ENCODE peak calls at places on chromosomes 4 and X, in four cellular contexts. W is prostate gland, G is cardiac muscle cell, F is Peyer's patch. M is an unnamed sample. For H3K9me3, the result is how much of the 10 kb centered on the place peaks cover.

GRCh38 chrX:153646620-153647373 is at the start of gene DUSP9:
- DNase-seq in F (no peak), W (no peak), G (peak), M (no peak)

GRCh38 chr4:176443117-176443516 is 123.4 kb downstream of the SPCS3 start:
- DNase-seq in F (no peak), G (peak), W (no peak), M (no peak)

GRCh38 chrX:115595049-115595448 is 34.1 kb downstream of the PLS3 start:
- DNase-seq in G (no peak), F (no peak), W (no peak), M (no peak)

GRCh38 chr4:72546456-72546855 is 22.6 kb downstream of the ADAMTS3 start:
- DNase-seq in W (no peak), G (peak), F (no peak), M (no peak)

GRCh38 chr4:89712141-89712540 is 124.8 kb downstream of the SNCA start:
- DNase-seq in W (no peak), F (no peak), G (peak), M (no peak)

GRCh38 chrX:41723305-41723704 is 676 bp upstream of the GPR82 start:
- DNase-seq in F (no peak), G (peak), W (no peak), M (no peak)

GRCh38 chrX:30141966-30142365 is 73.4 kb upstream of the MAGEB2 start:
- DNase-seq in G (peak), W (no peak), F (no peak), M (no peak)

GRCh38 chrX:150100261-150100660 is 162.0 kb upstream of the EOLA2 start:
- DNase-seq in W (no peak), F (no peak), G (no peak), M (no peak)

GRCh38 chr4:73701116-73701515 is 39.3 kb upstream of the CXCL8 start:
- DNase-seq in F (no peak), G (peak), W (no peak), M (no peak)

GRCh38 chr4:123430031-123430430 is 33.4 kb downstream of the SPRY1 start:
- DNase-seq in F (no peak), W (no peak), G (no peak), M (no peak)

GRCh38 chr4:189087981-189088380 is 852.7 kb upstream of the FRG1 start:
- DNase-seq in G (no peak), W (no peak), F (no peak), M (no peak)

GRCh38 chr4:90174622-90175023 is 47.4 kb downstream of the CCSER1 start:
- DNase-seq in F (no peak), W (no peak), G (no peak), M (no peak)

GRCh38 chr4:53497446-53498069 is 93.7 kb downstream of the LNX1 start:
- DNase-seq in G (peak), F (no peak), W (no peak), M (no peak)

GRCh38 chr4:110628321-110629213 is 5.7 kb upstream of the PITX2 start:
- DNase-seq in F (no peak), G (no peak), W (no peak), M (no peak)

GRCh38 chr4:110849461-110849860 is 226.6 kb upstream of the PITX2 start:
- DNase-seq in W (no peak), G (no peak), F (no peak), M (no peak)

GRCh38 chr4:2248821-2249261 is 6.9 kb upstream of the HAUS3 start:
- DNase-seq in F (peak), G (no peak), W (peak), M (no peak)

GRCh38 chrX:40646489-40647306 is 663 bp downstream of the CXorf38 start:
- DNase-seq in G (peak), F (peak), W (peak), M (no peak)

GRCh38 chrX:111100191-111100590 is 4.2 kb downstream of the PAK3 start:
- DNase-seq in G (peak), F (no peak), W (peak), M (no peak)

GRCh38 chr4:40334591-40335507 is at the start of gene CHRNA9:
- DNase-seq in W (no peak), G (no peak), F (no peak), M (no peak)

GRCh38 chrX:56281789-56282188 is 49.6 kb downstream of the KLF8 start:
- DNase-seq in G (peak), F (no peak), W (no peak), M (no peak)

GRCh38 chrX:151359931-151360871 is 36.8 kb upstream of the VMA21 start:
- DNase-seq in G (peak), W (no peak), F (no peak), M (peak)

GRCh38 chr4:2785613-2786012 is 7.3 kb upstream of the SH3BP2 start:
- DNase-seq in F (no peak), W (no peak), G (no peak), M (no peak)

GRCh38 chrX:97315939-97316338 is 432.2 kb downstream of the RPA4 start:
- DNase-seq in W (no peak), F (no peak), G (no peak), M (no peak)

GRCh38 chrX:9127991-9128390 is 94.1 kb upstream of the FAM9B start:
- DNase-seq in F (no peak), W (no peak), G (no peak), M (no peak)

GRCh38 chr4:87978656-87979055 is 3.1 kb downstream of the SPP1 start:
- DNase-seq in G (no peak), W (no peak), F (no peak), M (no peak)

GRCh38 chr4:15638418-15638817 is 16.7 kb downstream of the FBXL5 start:
- DNase-seq in F (no peak), W (no peak), G (no peak), M (no peak)

GRCh38 chr4:14792702-14793227 is 209.5 kb upstream of the CPEB2 start:
- DNase-seq in G (no peak), F (no peak), W (no peak), M (no peak)

GRCh38 chr4:82484987-82485783 is 54.8 kb downstream of the ENOPH1 start:
- DNase-seq in F (no peak), G (peak), W (no peak), M (no peak)

GRCh38 chrX:72621163-72621562 is 48.5 kb upstream of the HDAC8 start:
- DNase-seq in W (no peak), F (no peak), G (no peak), M (no peak)

GRCh38 chrX:46572295-46572936 is 1.1 kb upstream of the CHST7 start:
- DNase-seq in G (no peak), W (no peak), F (no peak), M (no peak)

GRCh38 chrX:47215291-47215900 is 3.1 kb upstream of the CDK16 start:
- DNase-seq in G (no peak), F (no peak), W (no peak), M (no peak)

GRCh38 chrX:40411350-40412111 is 169.2 kb upstream of the ATP6AP2 start:
- DNase-seq in W (no peak), G (peak), F (no peak), M (no peak)

DNA sequence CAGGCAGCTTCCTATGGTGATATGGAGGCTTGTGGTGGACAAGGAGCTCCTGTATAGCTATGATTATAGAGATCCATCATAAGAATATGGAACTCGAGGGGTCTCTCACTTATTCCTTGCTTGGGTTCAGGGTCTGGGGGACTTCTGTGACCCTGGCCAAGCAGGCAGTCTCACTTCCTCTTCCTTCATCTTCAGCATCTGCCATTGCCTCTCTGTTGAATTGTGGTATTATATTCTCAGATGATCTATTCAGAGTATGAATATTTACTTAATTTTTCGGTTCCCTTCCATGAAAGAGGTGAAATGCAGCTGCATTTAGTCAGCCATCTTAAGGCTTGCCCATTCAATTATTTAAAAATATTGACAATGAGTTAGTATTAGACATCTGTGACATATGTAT is 292.9 kb downstream of the SPIN4 start:
- DNase-seq in F (no peak), G (no peak), W (no peak), M (no peak)
- H3K9me3 ChIP-seq in F (under half), G (under half), W (under half), M (under half)

DNA sequence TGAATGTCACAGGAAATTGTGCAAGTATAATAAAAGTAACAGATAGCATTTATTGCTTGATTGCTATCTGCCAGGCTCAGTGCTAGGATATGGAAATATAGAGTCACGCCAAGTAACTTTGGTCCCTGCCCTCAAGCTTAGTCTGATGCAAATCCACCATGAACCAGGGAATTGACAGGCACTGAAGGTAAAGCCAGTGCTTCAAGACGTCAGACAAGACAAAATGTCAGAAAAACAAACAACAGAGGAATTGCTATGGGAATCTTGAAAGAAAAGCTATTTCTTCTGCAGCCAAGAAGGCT is 219.9 kb upstream of the FAT1 start:
- DNase-seq in G (no peak), W (no peak), F (no peak), M (no peak)
- TF ChIP-seq CTCF in G (no peak), W (no peak), F (no peak), M (no peak)

GRCh38 chr4:6694177-6694901 is 661 bp downstream of the S100P start:
- DNase-seq in G (no peak), F (no peak), W (no peak), M (no peak)
- H3K27ac ChIP-seq in G (no peak), F (peak), W (peak), M (peak)

DNA sequence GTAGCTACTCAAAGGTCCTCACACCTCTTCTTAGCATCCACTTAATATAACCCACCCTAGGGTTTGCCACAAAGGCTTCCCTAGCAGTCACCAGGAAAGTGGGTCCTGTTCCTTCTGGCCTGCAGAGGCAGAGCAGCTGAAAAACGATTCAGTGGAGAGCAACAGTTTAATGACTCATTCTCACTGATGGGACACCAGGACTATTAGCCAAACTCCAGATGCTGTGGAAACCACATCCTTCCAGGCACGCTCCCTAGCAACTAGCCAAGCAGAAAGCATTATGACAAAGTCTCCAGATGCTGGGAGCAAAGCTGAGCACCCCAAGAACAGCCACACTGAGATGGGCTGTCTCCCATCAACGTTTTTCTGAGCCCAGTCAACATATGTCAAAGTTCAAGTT is 30.3 kb upstream of the UTP14A start:
- DNase-seq in F (no peak), G (peak), W (no peak), M (no peak)
- H3K9me3 ChIP-seq in F (under half), G (under half), W (under half), M (under half)

GRCh38 chr4:7199129-7199725 is 6.9 kb downstream of the SORCS2 start:
- DNase-seq in G (no peak), F (no peak), W (no peak), M (no peak)
- TF ChIP-seq CTCF in G (no peak), F (no peak), W (no peak), M (no peak)

DNA sequence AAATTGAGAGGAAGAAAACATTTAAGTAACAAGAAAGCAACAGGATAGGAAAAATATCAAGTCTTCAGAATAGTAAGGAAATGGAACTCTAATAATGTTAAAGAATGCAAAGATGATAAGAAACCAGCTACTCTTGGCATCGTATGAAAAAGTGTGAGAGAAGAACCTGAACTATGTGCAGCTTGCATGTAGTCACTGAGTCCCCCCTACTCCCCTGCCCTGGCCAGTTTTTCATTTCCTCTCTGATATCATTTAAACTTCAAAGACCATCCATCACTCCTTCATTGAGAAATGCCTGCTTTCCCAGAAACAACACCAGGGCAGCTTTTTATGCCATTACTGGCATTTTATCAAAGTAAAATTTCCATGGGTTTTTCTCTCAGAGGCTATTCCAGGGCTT is 28.1 kb downstream of the INPP4B start:
- DNase-seq in F (no peak), G (peak), W (no peak), M (no peak)
- H3K27ac ChIP-seq in F (no peak), G (no peak), W (no peak), M (no peak)

GRCh38 chrX:143081231-143081630 is 55.5 kb downstream of the SPANXN4 start:
- DNase-seq in F (no peak), G (no peak), W (no peak), M (no peak)

DNA sequence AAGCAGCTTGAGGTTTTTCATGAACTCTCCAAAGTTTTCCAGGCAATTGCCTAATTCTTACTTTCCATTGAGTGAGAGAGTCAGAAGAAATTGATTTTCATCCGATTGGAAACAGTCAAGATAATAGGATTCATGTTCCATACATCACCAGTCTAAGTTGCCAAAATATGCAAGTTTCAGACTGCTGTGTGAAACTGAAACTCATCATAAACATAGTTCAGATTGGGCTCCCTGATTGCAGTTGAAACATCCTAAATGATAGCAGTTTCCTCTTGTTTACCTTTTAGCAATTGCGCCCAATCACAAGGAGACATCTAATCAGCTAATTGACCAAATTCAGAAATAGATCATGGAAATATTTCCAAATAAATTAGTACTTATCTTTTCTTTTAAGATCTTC is 56.8 kb downstream of the SPANXN4 start:
- DNase-seq in F (no peak), W (no peak), G (no peak), M (no peak)
- H3K9me3 ChIP-seq in F (under half), W (under half), G (under half), M (under half)

M was measured in CD4-positive, alpha-beta T cell.